ENCODE peak calls at places on chromosomes 7 and 10, in eight cellular contexts. X is HepG2, Y is Panc1, R is transverse colon, K is sigmoid colon, P is HCT116, S is vagina, Q is stomach. C is an unnamed sample.

GRCh38 chr7:1455241-1455939 is 3.9 kb downstream of the MICALL2 start:
- DNase-seq in X (no peak), R (peak), Y (no peak), Q (peak), S (no peak), K (no peak), P (peak), C (peak)

GRCh38 chr7:101804087-101804631 is 13.3 kb upstream of the CUX1 start:
- DNase-seq in Y (no peak), K (no peak), Q (no peak), P (no peak), X (no peak), S (no peak), R (no peak), C (no peak)

GRCh38 chr10:99836711-99837110 is 54.3 kb downstream of the ABCC2 start:
- DNase-seq in Q (no peak), K (no peak), S (no peak), R (no peak), P (no peak), Y (no peak), X (no peak), C (no peak)

GRCh38 chr10:4460267-4460666 is 365.7 kb upstream of the AKR1E2 start:
- DNase-seq in Y (no peak), Q (no peak), X (no peak), P (no peak), S (no peak), K (no peak), R (no peak), C (no peak)

GRCh38 chr7:13262929-13263530 is 575.6 kb downstream of the ARL4A start:
- DNase-seq in Y (no peak), R (no peak), P (peak), X (peak), S (no peak), Q (no peak), K (no peak), C (no peak)

GRCh38 chr10:81108516-81109199 is 571.0 kb downstream of the SH2D4B start:
- DNase-seq in Y (no peak), P (no peak), Q (no peak), R (peak), S (no peak), K (no peak), X (no peak), C (no peak)

GRCh38 chr10:56349611-56350010 is 11.4 kb downstream of the ZWINT start:
- DNase-seq in R (no peak), P (no peak), Y (no peak), X (no peak), Q (no peak), K (no peak), S (no peak), C (no peak)

GRCh38 chr7:142602756-142603155 is 146.5 kb upstream of the PRSS1 start:
- DNase-seq in X (no peak), K (no peak), Q (no peak), P (no peak), S (no peak), R (no peak), Y (no peak), C (no peak)

GRCh38 chr10:5385224-5385623 is 19.4 kb downstream of the TUBAL3 start:
- DNase-seq in P (no peak), K (no peak), X (no peak), R (no peak), Q (no peak), S (no peak), Y (no peak), C (no peak)

GRCh38 chr10:79347894-79348639 is 798 bp downstream of the PPIF start:
- DNase-seq in K (peak), P (peak), Y (no peak), R (peak), S (peak), X (peak), Q (peak), C (peak)

GRCh38 chr7:151233111-151233701 is 923 bp downstream of the CHPF2 start:
- DNase-seq in R (no peak), Y (no peak), K (peak), S (no peak), P (no peak), X (peak), Q (peak), C (no peak)

GRCh38 chr7:112449353-112449752 is 907 bp upstream of the IFRD1 start:
- DNase-seq in Q (peak), X (peak), P (peak), K (no peak), Y (peak), S (no peak), R (peak), C (no peak)

GRCh38 chr10:79407811-79408795 is 37.3 kb downstream of the ZCCHC24 start:
- DNase-seq in S (no peak), Q (peak), K (peak), Y (no peak), R (peak), X (no peak), P (no peak), C (peak)

DNA sequence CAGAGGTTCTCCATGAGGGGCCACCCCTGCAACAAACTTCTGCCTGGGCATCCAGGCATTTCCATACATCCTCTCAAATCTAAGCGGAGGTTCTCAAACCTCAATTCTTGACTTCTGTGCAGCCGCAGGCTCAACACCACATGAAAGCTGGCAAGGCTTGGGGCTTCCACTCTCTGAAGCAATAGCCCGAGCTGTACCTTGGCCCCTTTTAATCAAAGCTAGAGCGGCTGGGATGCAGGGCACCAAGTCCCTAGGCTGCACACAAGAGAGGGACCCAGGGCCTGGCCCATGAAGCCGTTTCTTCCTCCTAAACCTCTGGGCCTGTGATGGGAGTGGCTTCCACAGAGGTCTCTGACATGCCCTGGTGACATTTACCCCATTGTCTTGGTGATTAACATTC is 43.8 kb downstream of the CDHR3 start:
- DNase-seq in R (no peak), P (no peak), S (no peak), Y (no peak), X (no peak), K (no peak), Q (no peak), C (no peak)
- TF ChIP-seq POLR2AphosphoS5 in R (no peak), P (no peak), S (no peak), Y (no peak), X (no peak), K (no peak), Q (no peak), C (no peak)

GRCh38 chr7:84108787-84109186 is 85.8 kb downstream of the SEMA3A start:
- DNase-seq in X (no peak), Y (no peak), R (no peak), Q (no peak), S (no peak), P (no peak), K (no peak), C (no peak)

GRCh38 chr7:84112771-84113170 is 81.8 kb downstream of the SEMA3A start:
- DNase-seq in R (no peak), Q (no peak), K (no peak), S (no peak), X (no peak), P (no peak), Y (no peak), C (no peak)

GRCh38 chr7:84111842-84112241 is 82.7 kb downstream of the SEMA3A start:
- DNase-seq in P (no peak), Y (no peak), S (no peak), X (no peak), K (no peak), R (no peak), Q (no peak), C (no peak)

GRCh38 chr7:84108119-84108518 is 86.5 kb downstream of the SEMA3A start:
- DNase-seq in K (no peak), Y (no peak), Q (no peak), X (no peak), R (no peak), S (no peak), P (no peak), C (no peak)

DNA sequence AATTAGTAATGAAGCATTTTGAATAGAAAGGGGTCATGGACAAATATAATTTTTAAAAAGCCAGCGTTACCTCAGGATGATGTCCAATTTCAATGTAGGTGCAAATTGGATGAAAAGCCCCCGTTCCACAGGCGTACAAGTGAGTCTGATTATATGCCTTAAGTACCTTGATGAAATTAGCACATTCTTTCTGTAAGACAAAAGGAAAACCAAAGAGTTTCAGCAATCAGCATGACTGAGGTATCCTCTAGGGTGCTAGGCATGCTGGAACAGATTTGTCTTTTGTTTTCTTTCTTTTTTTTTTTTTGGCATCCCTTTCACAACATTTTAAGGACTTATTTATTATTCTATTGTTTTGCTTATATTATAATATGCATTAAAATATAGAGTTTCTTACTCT is 84.2 kb downstream of the SEMA3A start:
- DNase-seq in K (no peak), Q (no peak), S (no peak), Y (no peak), X (no peak), P (no peak), R (no peak), C (no peak)
- TF ChIP-seq CTCF in K (no peak), Q (no peak), S (no peak), Y (no peak), X (no peak), P (no peak), R (no peak), C (no peak)

GRCh38 chr10:43667736-43668371 is 19.2 kb upstream of the ZNF32 start:
- DNase-seq in K (no peak), X (no peak), P (no peak), Q (no peak), R (no peak), S (no peak), Y (no peak), C (no peak)
- TF ChIP-seq POLR2AphosphoS5 in K (no peak), X (no peak), P (no peak), Q (no peak), R (no peak), S (no peak), Y (no peak), C (no peak)

GRCh38 chr7:103752995-103753394 is 236.5 kb downstream of the RELN start:
- DNase-seq in R (no peak), S (no peak), Y (no peak), K (no peak), P (no peak), Q (no peak), X (no peak), C (no peak)
- TF ChIP-seq CTCF in R (no peak), S (no peak), Y (no peak), K (no peak), P (no peak), Q (no peak), X (peak), C (no peak)

C was measured in breast epithelium.